ENCODE peak calls at places on chromosomes 3 and 15, in seven cellular contexts. I, K, N, M, P, S and H are unnamed samples.

GRCh38 chr15:92629276-92629974 is 26.1 kb downstream of the FAM174B start:
- DNase-seq in I (no peak), K (no peak), N (no peak), M (no peak), P (no peak), S (no peak), H (no peak)

GRCh38 chr15:90174140-90174891 is 26.8 kb upstream of the SEMA4B start:
- DNase-seq in I (no peak), K (no peak), N (no peak), M (no peak), P (peak; percentile 89), S (no peak), H (no peak)

GRCh38 chr15:54659668-54660067 is 537.1 kb downstream of the RSL24D1 start:
- DNase-seq in I (no peak), K (no peak), N (no peak), M (no peak), P (no peak), S (no peak), H (no peak)

GRCh38 chr3:127688416-127689265 is 15.9 kb downstream of the ABTB1 start:
- DNase-seq in I (no peak), K (no peak), N (no peak), M (no peak), P (no peak), S (no peak), H (no peak)

GRCh38 chr3:52333869-52334557 is 17.9 kb downstream of the DNAH1 start:
- DNase-seq in I (no peak), K (peak; percentile 43), N (no peak), M (no peak), P (no peak), S (no peak), H (no peak)

GRCh38 chr3:66253790-66254620 is 33.2 kb downstream of the SLC25A26 start:
- DNase-seq in I (peak; percentile 32), K (peak; percentile 23), N (peak; percentile 23), M (no peak), P (no peak), S (no peak), H (no peak)

GRCh38 chr3:188788621-188789081 is 383.1 kb upstream of the TPRG1 start:
- DNase-seq in I (no peak), K (no peak), N (no peak), M (no peak), P (no peak), S (no peak), H (no peak)

GRCh38 chr15:101394056-101394630 is 95.4 kb downstream of the PCSK6 start:
- DNase-seq in I (no peak), K (no peak), N (no peak), M (no peak), P (no peak), S (no peak), H (no peak)

GRCh38 chr3:172341482-172342059 is 106.7 kb downstream of the GHSR start:
- DNase-seq in I (peak; percentile 48), K (peak; percentile 66), N (peak; percentile 67), M (no peak), P (peak; percentile 54), S (peak; percentile 38), H (peak; percentile 24)

GRCh38 chr15:90400759-90401314 is 12.8 kb downstream of the IQGAP1 start:
- DNase-seq in I (peak; percentile 91), K (peak; percentile 93), N (peak; percentile 88), M (no peak), P (peak; percentile 41), S (peak; percentile 33), H (peak; percentile 62)

GRCh38 chr15:69074011-69074842 is 59.7 kb downstream of the NOX5 start:
- DNase-seq in I (no peak), K (peak; percentile 20), N (peak; percentile 11), M (peak; percentile 54), P (peak; percentile 82), S (peak; percentile 48), H (no peak)

GRCh38 chr3:147513785-147514184 is 104.6 kb downstream of the ZIC1 start:
- DNase-seq in I (no peak), K (no peak), N (no peak), M (peak; percentile 15), P (no peak), S (no peak), H (no peak)

GRCh38 chr3:72892081-72892763 is 4.4 kb downstream of the GXYLT2 start:
- DNase-seq in I (no peak), K (peak; percentile 56), N (no peak), M (no peak), P (no peak), S (no peak), H (no peak)

GRCh38 chr3:133211449-133211848 is 173.3 kb downstream of the TMEM108 start:
- DNase-seq in I (no peak), K (no peak), N (peak; percentile 30), M (peak; percentile 31), P (no peak), S (no peak), H (peak; percentile 78)

GRCh38 chr15:38050529-38050928 is 116.1 kb downstream of the TMCO5A start:
- DNase-seq in I (no peak), K (no peak), N (no peak), M (no peak), P (no peak), S (no peak), H (no peak)

GRCh38 chr3:196320110-196320509 is 2.1 kb upstream of the DYNLT2B start:
- DNase-seq in I (no peak), K (no peak), N (no peak), M (no peak), P (no peak), S (no peak), H (no peak)

GRCh38 chr3:196321162-196321561 is 3.1 kb upstream of the DYNLT2B start:
- DNase-seq in I (no peak), K (no peak), N (no peak), M (no peak), P (no peak), S (no peak), H (no peak)

GRCh38 chr3:196326936-196327335 is 8.9 kb upstream of the DYNLT2B start:
- DNase-seq in I (no peak), K (no peak), N (no peak), M (no peak), P (no peak), S (no peak), H (no peak)

GRCh38 chr3:196323016-196323415 is 5.0 kb upstream of the DYNLT2B start:
- DNase-seq in I (no peak), K (no peak), N (no peak), M (no peak), P (no peak), S (no peak), H (no peak)

DNA sequence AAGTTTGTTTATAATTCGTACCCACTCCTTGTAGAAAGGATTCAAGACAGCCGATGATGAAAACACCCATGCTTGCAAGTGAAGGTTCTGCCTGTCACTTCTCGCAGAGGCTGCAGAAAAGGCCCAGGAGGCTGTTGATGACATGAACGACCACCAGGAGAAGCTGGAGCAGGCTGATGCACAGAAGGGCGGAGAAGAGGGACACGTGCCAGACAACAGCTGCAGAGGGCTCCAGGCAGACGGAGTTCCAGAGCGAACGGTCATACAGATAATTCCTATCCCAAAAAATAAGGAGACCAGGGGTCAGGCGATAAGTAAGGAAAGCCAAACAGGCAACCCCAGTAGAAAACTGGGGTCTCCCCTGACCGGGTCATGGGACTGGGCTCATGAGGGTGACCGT is 5.7 kb upstream of the DYNLT2B start:
- DNase-seq in I (no peak), K (peak; percentile 37), N (peak; percentile 31), M (no peak), P (peak; percentile 61), S (no peak), H (no peak)
- TF ChIP-seq JUND in I (no peak), K (no peak), N (no peak), M (no peak), P (no peak), S (no peak), H (no peak)

GRCh38 chr3:114775395-114775794 is 371.7 kb downstream of the ZBTB20 start:
- DNase-seq in I (no peak), K (no peak), N (no peak), M (no peak), P (no peak), S (no peak), H (no peak)
- TF ChIP-seq JUND in I (peak; percentile 45), K (no peak), N (no peak), M (no peak), P (no peak), S (no peak), H (no peak)

GRCh38 chr15:32855942-32856341 is 138.1 kb downstream of the GREM1 start:
- DNase-seq in I (peak; percentile 45), K (peak; percentile 81), N (no peak), M (peak; percentile 50), P (no peak), S (no peak), H (no peak)

GRCh38 chr15:32856753-32857152 is 138.9 kb downstream of the GREM1 start:
- DNase-seq in I (no peak), K (no peak), N (no peak), M (no peak), P (no peak), S (no peak), H (no peak)

GRCh38 chr15:32851619-32852416 is 134.0 kb downstream of the GREM1 start:
- DNase-seq in I (no peak), K (no peak), N (no peak), M (no peak), P (no peak), S (no peak), H (no peak)

GRCh38 chr15:32852771-32853170 is 135.0 kb downstream of the GREM1 start:
- DNase-seq in I (no peak), K (peak; percentile 96), N (no peak), M (no peak), P (no peak), S (no peak), H (no peak)

DNA sequence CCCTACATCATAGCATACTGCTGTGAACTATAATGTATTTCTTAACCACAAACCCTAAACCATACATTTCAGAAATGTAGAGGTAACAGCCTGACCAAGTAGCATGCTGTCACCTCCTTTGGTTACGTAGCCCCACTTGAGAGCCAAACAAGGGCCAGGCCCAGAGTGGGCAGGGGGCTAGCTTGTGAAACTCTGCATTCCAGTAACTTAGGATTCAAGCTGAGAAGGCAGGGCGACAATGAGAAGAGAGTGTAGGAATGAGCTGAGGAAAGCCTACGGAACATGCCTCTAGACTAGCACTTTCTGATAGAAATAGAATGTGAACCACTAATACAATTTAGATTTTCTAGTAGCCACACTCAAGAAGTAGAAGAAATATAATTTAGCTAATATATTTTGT is 135.9 kb downstream of the GREM1 start:
- DNase-seq in I (no peak), K (no peak), N (no peak), M (no peak), P (no peak), S (no peak), H (no peak)
- TF ChIP-seq JUND in I (no peak), K (no peak), N (no peak), M (no peak), P (no peak), S (no peak), H (no peak)

GRCh38 chr3:47267490-47267824 is 15.1 kb downstream of the KIF9 start:
- DNase-seq in I (no peak), K (no peak), N (no peak), M (no peak), P (no peak), S (no peak), H (no peak)

GRCh38 chr3:47265008-47265407 is 17.6 kb downstream of the KIF9 start:
- DNase-seq in I (no peak), K (no peak), N (no peak), M (no peak), P (no peak), S (no peak), H (no peak)

GRCh38 chr3:47265725-47266480 is 16.7 kb downstream of the KIF9 start:
- DNase-seq in I (no peak), K (no peak), N (no peak), M (no peak), P (no peak), S (no peak), H (no peak)

GRCh38 chr3:47261301-47261700 is 21.3 kb downstream of the KIF9 start:
- DNase-seq in I (no peak), K (no peak), N (no peak), M (no peak), P (no peak), S (no peak), H (no peak)

GRCh38 chr3:47266709-47267489 is 15.7 kb downstream of the KIF9 start:
- DNase-seq in I (peak; percentile 57), K (peak; percentile 80), N (peak; percentile 97), M (no peak), P (peak; percentile 73), S (no peak), H (peak; percentile 51)
- TF ChIP-seq JUND in I (peak; percentile 54), K (no peak), N (peak; percentile 99), M (no peak), P (peak; percentile 32), S (no peak), H (no peak)